ENCODE peak calls at places on chromosomes 13 and 19, in four cellular contexts. K, Q, O and P are unnamed samples.

GRCh38 chr19:54307389-54307788 is 5.6 kb downstream of the LILRA5 start:
- DNase-seq in K (no peak), Q (no peak), O (no peak), P (no peak)

GRCh38 chr19:47848871-47849473 is 10.1 kb upstream of the TPRX2 start:
- DNase-seq in K (no peak), Q (no peak), O (no peak), P (no peak)

GRCh38 chr19:8310342-8311055 is 2.3 kb upstream of the CD320 start:
- DNase-seq in K (no peak), Q (peak; percentile 37), O (peak; percentile 12), P (no peak)

GRCh38 chr19:47310819-47311218 is 1.2 kb downstream of the C5AR1 start:
- DNase-seq in K (no peak), Q (peak; percentile 76), O (peak; percentile 51), P (peak; percentile 22)

GRCh38 chr13:102580552-102581169 is 16.1 kb upstream of the TPP2 start:
- DNase-seq in K (no peak), Q (no peak), O (no peak), P (peak; percentile 87)

GRCh38 chr13:33582121-33582520 is 235.8 kb upstream of the RFC3 start:
- DNase-seq in K (no peak), Q (no peak), O (no peak), P (no peak)

GRCh38 chr19:10740798-10741197 is 22.9 kb downstream of the DNM2 start:
- DNase-seq in K (no peak), Q (no peak), O (no peak), P (peak; percentile 18)

GRCh38 chr13:100490692-100491091 is 97.9 kb downstream of the GGACT start:
- DNase-seq in K (no peak), Q (no peak), O (no peak), P (no peak)

GRCh38 chr19:18193388-18194207 is 580 bp downstream of the MPV17L2 start:
- DNase-seq in K (no peak), Q (peak; percentile 76), O (no peak), P (no peak)

GRCh38 chr19:19485998-19486290 is 29.4 kb downstream of the TSSK6 start:
- DNase-seq in K (no peak), Q (no peak), O (no peak), P (no peak)

GRCh38 chr19:15702590-15702930 is 25.3 kb upstream of the OR10H2 start:
- DNase-seq in K (no peak), Q (peak; percentile 77), O (peak; percentile 68), P (peak; percentile 7)

GRCh38 chr19:14090509-14091085 is at the start of gene SAMD1:
- DNase-seq in K (peak; percentile 78), Q (peak; percentile 96), O (peak; percentile 94), P (peak; percentile 89)

GRCh38 chr13:36142735-36143134 is 11.6 kb upstream of the DCLK1 start:
- DNase-seq in K (no peak), Q (no peak), O (no peak), P (no peak)

GRCh38 chr13:30132623-30133553 is 174.5 kb downstream of the KATNAL1 start:
- DNase-seq in K (peak; percentile 97), Q (peak; percentile 97), O (peak; percentile 93), P (peak; percentile 92)

GRCh38 chr13:48333976-48334375 is 30.4 kb downstream of the RB1 start:
- DNase-seq in K (no peak), Q (no peak), O (no peak), P (peak; percentile 45)

GRCh38 chr19:1465191-1466016 is 13.6 kb downstream of the C19orf25 start:
- DNase-seq in K (no peak), Q (no peak), O (peak; percentile 39), P (no peak)

GRCh38 chr13:113124211-113125025 is 1.8 kb downstream of the F10 start:
- DNase-seq in K (no peak), Q (peak; percentile 53), O (no peak), P (no peak)

GRCh38 chr19:35383536-35383935 is 12.7 kb downstream of the GPR42 start:
- DNase-seq in K (no peak), Q (no peak), O (no peak), P (no peak)

GRCh38 chr19:56107626-56108351 is 13.3 kb downstream of the ZNF787 start:
- DNase-seq in K (no peak), Q (peak; percentile 88), O (no peak), P (no peak)

GRCh38 chr19:8368136-8368535 is 4.2 kb downstream of the ANGPTL4 start:
- DNase-seq in K (no peak), Q (no peak), O (no peak), P (no peak)

GRCh38 chr13:23618341-23618740 is 48.1 kb downstream of the TNFRSF19 start:
- DNase-seq in K (no peak), Q (no peak), O (no peak), P (peak; percentile 92)

GRCh38 chr19:41586064-41586463 is 10.1 kb downstream of the CEACAM21 start:
- DNase-seq in K (no peak), Q (no peak), O (no peak), P (no peak)

GRCh38 chr19:39841041-39841440 is 5.1 kb downstream of the FBL start:
- DNase-seq in K (no peak), Q (no peak), O (no peak), P (no peak)

GRCh38 chr19:45972081-45972943 is 1.4 kb downstream of the NOVA2 start:
- DNase-seq in K (no peak), Q (no peak), O (peak; percentile 59), P (no peak)

GRCh38 chr19:43562698-43563241 is 12.6 kb downstream of the XRCC1 start:
- DNase-seq in K (peak; percentile 14), Q (peak; percentile 89), O (peak; percentile 87), P (peak; percentile 23)
- H3K4me3 ChIP-seq in K (no peak overlapping the region), Q (no peak overlapping the region), O (no peak overlapping the region), P (no peak overlapping the region)

GRCh38 chr13:85900521-85900920 is 101.3 kb upstream of the SLITRK6 start:
- DNase-seq in K (no peak), Q (no peak), O (no peak), P (no peak)

DNA sequence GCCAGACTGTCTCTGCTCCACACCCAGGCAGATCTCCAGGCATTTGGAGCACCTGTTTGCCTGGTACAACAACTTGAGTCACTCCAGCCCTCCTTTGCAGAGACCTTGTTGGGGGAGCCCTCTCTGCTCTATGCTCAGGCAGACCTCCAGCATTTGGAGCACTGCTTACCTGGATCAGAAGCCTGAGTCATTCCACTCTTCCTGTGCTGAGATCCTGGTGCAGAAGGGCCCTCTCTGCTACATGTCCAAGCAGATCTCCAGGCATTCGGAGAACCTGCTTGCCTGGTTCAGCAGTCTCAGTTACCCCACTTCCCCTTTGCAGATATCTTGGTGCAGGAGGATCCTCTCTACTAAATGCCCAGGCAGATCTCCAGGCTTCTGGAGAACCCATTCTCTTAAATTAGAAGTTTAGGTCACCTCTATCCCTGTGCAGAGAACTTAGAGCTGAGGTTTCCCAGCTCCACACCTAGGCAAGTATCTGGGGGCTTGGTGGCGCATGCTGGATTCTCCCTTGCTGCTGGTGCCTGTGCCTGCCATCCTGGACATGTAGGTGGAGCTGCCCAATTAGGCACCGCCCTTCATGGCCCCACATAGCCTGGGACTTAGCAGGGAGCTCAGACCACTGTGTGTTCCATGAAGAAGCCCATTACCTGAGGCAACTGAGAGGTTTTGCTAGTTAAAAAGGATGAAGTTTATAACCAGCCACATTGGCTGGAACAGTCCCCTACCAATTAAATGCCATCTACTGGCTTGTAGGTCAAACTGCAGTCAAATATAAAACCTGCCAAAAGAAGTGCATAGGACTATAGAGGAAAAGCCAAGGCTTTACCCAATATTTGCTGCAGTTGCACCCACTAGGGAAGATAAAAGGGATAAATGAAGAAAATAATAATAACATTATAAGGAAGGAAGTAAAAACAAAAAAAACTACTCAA is 97.6 kb upstream of the SLITRK6 start:
- DNase-seq in K (no peak), Q (no peak), O (no peak), P (no peak)
- TF ChIP-seq CTCF in K (no peak), Q (no peak), O (no peak), P (no peak)

DNA sequence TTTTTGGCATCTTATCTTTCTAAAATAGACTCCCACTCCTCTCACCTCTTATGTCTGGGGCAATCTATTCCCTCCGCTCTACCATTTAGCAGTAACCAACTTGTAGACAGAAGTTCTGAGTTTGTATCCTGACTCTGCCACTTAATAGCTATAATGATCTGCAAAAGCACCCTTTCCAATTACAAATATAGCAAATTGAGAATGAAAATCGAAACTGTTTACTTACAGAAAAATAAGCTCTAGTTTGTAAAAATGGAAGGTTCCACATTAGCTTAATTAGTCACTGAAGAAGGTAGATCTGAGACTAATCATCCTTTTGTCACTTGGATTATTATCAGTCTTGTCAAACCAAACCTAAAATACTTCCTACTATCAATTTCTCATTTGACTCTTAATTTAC is 409.3 kb downstream of the DIAPH3 start:
- DNase-seq in K (no peak), Q (no peak), O (no peak), P (no peak)
- H3K4me3 ChIP-seq in K (no peak overlapping the region), Q (no peak overlapping the region), O (no peak overlapping the region), P (no peak overlapping the region)

GRCh38 chr13:50123862-50124535 is 108.8 kb downstream of the KCNRG start:
- DNase-seq in K (peak; percentile 81), Q (peak; percentile 95), O (peak; percentile 83), P (peak; percentile 95)
- TF ChIP-seq CTCF in K (no peak), Q (no peak), O (no peak), P (peak; percentile 2)

DNA sequence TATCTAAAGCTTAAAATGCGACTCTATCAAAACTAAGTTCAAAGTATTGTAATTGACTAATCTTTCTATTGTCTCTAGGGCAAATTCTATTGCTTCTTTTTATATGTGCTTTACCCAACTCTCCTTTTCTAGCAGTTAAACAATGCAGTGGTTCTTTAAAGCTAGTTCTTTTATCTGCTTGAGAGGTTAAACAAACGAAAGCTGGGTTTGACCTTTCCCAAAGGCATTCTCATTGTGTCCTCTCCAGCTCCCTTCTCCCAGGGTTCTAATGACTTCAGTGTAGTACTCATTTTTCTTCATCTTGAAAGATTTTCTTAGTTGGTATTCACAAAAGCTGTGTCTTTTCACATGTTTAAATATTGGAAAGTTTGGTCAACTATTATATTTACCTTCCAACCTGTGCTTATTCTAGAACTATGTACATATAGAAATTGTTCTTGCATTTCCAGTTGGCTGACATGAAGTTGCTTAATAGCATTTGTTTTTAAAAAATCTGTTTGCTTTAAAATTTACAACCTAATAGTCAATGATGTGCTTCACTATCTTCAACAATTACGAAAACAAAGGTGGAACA is 1.5 kb downstream of the WASF3 start:
- DNase-seq in K (no peak), Q (no peak), O (no peak), P (peak; percentile 37)
- H3K4me3 ChIP-seq in K (peak overlapping the region; percentile 91), Q (peak overlapping the region; percentile 60), O (peak overlapping the region; percentile 90), P (peak overlapping the region; percentile 80)

DNA sequence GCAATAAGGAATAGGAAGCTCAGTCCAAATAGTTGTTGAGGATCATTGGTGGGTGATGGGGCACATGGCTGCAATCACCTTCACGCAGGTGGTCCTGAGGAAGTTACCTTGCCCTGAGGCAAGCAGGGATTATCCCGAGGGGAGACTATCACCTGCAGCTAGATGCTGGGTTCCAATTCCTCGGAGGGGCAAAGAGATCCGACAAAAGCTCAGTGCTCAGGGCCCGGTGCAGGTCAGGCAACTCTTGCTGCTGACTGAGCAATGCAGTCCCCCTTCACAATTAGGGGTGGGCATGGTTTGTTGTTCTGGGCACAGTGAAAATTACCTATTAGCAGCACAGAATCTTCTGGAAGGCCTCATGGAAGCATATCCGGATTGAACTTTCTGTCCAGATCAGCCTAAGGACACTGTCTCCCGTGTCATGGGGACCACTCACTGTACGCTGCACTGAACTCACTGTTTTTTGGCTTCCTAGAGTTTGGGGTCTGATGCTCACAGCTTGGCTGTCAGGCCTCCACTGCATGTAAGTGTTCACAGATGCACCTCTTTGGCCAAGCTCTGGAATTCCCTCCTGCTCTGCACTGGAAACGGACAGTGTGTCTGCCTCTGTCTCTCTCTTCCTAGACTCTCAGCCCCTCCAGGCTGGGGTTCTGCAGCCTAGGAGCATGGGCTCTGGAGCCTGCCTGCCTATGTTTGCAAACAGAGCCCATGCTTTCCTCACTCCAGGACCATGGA is 372.7 kb downstream of the ZNF536 start:
- DNase-seq in K (no peak), Q (no peak), O (no peak), P (no peak)
- TF ChIP-seq CTCF in K (no peak), Q (no peak), O (no peak), P (no peak)

GRCh38 chr13:41007359-41008118 is 11.6 kb downstream of the ELF1 start:
- DNase-seq in K (no peak), Q (no peak), O (no peak), P (no peak)
- H3K4me3 ChIP-seq in K (no peak overlapping the region), Q (no peak overlapping the region), O (no peak overlapping the region), P (no peak overlapping the region)